ENCODE peak calls at places on chromosomes 16 and 17, in nine cellular contexts. F is right lobe of liver, V is ovary, D is heart left ventricle, E is IMR-90, R is sigmoid colon, Q is H54, G is body of pancreas, U is vagina. W is an unnamed sample.

GRCh38 chr16:560701-561412 is 663 bp downstream of the PRR35 start:
- DNase-seq in F (no peak), V (no peak), D (no peak), E (no peak), R (no peak), Q (no peak), G (no peak), U (no peak), W (no peak)

GRCh38 chr16:578870-579405 is 9.2 kb downstream of the PIGQ start:
- DNase-seq in F (peak), V (peak), D (peak), E (peak), R (peak), Q (no peak), G (peak), U (no peak), W (no peak)

GRCh38 chr17:15928286-15928785 is 16.6 kb upstream of the ADORA2B start:
- DNase-seq in F (no peak), V (no peak), D (no peak), E (no peak), R (peak), Q (no peak), G (no peak), U (peak), W (no peak)

GRCh38 chr16:19139436-19140091 is 25.8 kb downstream of the ITPRIPL2 start:
- DNase-seq in F (no peak), V (no peak), D (no peak), E (no peak), R (no peak), Q (no peak), G (no peak), U (no peak), W (no peak)

GRCh38 chr17:63641678-63642077 is 19.5 kb downstream of the MAP3K3 start:
- DNase-seq in F (no peak), V (no peak), D (no peak), E (no peak), R (no peak), Q (no peak), G (peak), U (no peak), W (no peak)

GRCh38 chr17:65013613-65014391 is 42.7 kb downstream of the GNA13 start:
- DNase-seq in F (no peak), V (no peak), D (no peak), E (peak), R (no peak), Q (peak), G (peak), U (no peak), W (no peak)

GRCh38 chr17:63932721-63933120 is 590 bp upstream of the CD79B start:
- DNase-seq in F (no peak), V (no peak), D (no peak), E (no peak), R (no peak), Q (no peak), G (no peak), U (no peak), W (no peak)

GRCh38 chr16:84058664-84059063 is 16.1 kb upstream of the SLC38A8 start:
- DNase-seq in F (no peak), V (no peak), D (no peak), E (no peak), R (no peak), Q (no peak), G (no peak), U (no peak), W (no peak)

GRCh38 chr16:54289242-54290051 is 2.9 kb upstream of the IRX3 start:
- DNase-seq in F (no peak), V (no peak), D (no peak), E (no peak), R (no peak), Q (no peak), G (no peak), U (no peak), W (no peak)

GRCh38 chr16:74556375-74556922 is 50.5 kb downstream of the GLG1 start:
- DNase-seq in F (no peak), V (no peak), D (no peak), E (no peak), R (no peak), Q (no peak), G (no peak), U (no peak), W (no peak)

GRCh38 chr16:70781800-70782199 is 19.2 kb downstream of the VAC14 start:
- DNase-seq in F (no peak), V (no peak), D (no peak), E (no peak), R (no peak), Q (no peak), G (no peak), U (no peak), W (no peak)

GRCh38 chr16:85699628-85700027 is 10.9 kb upstream of the GINS2 start:
- DNase-seq in F (no peak), V (no peak), D (no peak), E (peak), R (no peak), Q (peak), G (no peak), U (no peak), W (no peak)

DNA sequence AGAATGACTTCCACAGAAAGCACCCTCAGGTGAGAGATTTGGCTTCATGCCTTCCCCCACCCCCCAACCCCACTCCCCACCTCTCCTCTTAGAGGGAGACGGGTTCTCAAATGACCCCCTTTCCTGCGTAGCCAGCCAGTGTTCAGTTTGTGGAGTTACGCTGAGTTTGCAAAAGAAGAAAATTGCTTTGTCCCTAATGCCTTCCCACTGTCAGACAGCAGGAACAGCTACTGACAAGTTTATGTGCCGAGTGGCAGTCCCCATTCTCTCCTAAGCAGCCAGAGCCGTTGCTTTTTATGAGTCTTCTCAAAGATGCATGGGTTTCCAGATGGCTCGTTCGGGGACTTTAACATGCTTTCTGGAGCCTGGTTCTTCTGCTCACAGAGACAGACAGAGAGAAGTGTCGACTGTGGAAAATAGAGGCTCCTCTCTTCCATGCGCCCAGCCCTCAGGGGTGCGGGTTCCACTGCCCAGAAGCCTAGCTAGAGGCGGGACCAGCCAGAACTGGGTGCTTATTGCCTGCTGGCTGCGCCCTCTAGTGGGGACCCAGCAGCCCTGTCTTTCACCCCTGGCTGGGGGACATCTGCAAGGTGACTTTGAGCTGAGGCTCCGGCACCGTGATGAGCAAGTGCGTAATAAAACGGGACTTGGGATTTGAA is 73.4 kb downstream of the CCDC182 start:
- DNase-seq in F (peak), V (peak), D (peak), E (peak), R (peak), Q (peak), G (peak), U (peak), W (peak)
- TF ChIP-seq POLR2A in F (no peak), V (no peak), D (no peak), E (peak), R (no peak), Q (no peak), G (no peak), U (no peak), W (no peak)

GRCh38 chr16:31507929-31508705 is at the start of gene RUSF1:
- DNase-seq in F (peak), V (peak), D (peak), E (peak), R (peak), Q (peak), G (peak), U (peak), W (peak)
- TF ChIP-seq POLR2A in F (peak), V (peak), D (peak), E (peak), R (peak), Q (peak), G (peak), U (no peak), W (peak)

GRCh38 chr17:61259360-61259759 is 140.3 kb upstream of the TBX2 start:
- DNase-seq in F (no peak), V (no peak), D (no peak), E (no peak), R (no peak), Q (no peak), G (no peak), U (no peak), W (no peak)
- TF ChIP-seq POLR2A in F (no peak), V (no peak), D (no peak), E (no peak), R (no peak), Q (no peak), G (no peak), U (no peak), W (no peak)

GRCh38 chr17:38886643-38887010 is 16.8 kb downstream of the LASP1 start:
- DNase-seq in F (no peak), V (no peak), D (no peak), E (no peak), R (no peak), Q (no peak), G (no peak), U (no peak), W (no peak)
- TF ChIP-seq POLR2A in F (no peak), V (no peak), D (no peak), E (no peak), R (no peak), Q (no peak), G (no peak), U (no peak), W (no peak)

GRCh38 chr17:2055494-2056220 is 754 bp downstream of the HIC1 start:
- DNase-seq in F (peak), V (peak), D (peak), E (peak), R (peak), Q (no peak), G (no peak), U (no peak), W (no peak)

GRCh38 chr17:2054262-2054739 is 602 bp upstream of the HIC1 start:
- DNase-seq in F (no peak), V (peak), D (peak), E (peak), R (peak), Q (no peak), G (no peak), U (no peak), W (no peak)

GRCh38 chr17:2053380-2054261 is 1.3 kb upstream of the HIC1 start:
- DNase-seq in F (peak), V (peak), D (peak), E (peak), R (peak), Q (no peak), G (peak), U (no peak), W (peak)

GRCh38 chr17:2056221-2057129 is 1.6 kb downstream of the HIC1 start:
- DNase-seq in F (peak), V (peak), D (peak), E (peak), R (peak), Q (no peak), G (no peak), U (no peak), W (no peak)

GRCh38 chr17:2054740-2055493 is at the start of gene HIC1:
- DNase-seq in F (peak), V (peak), D (peak), E (peak), R (peak), Q (peak), G (peak), U (no peak), W (peak)
- TF ChIP-seq POLR2A in F (peak), V (peak), D (peak), E (peak), R (peak), Q (peak), G (no peak), U (no peak), W (peak)

GRCh38 chr17:14557482-14557881 is 256.6 kb downstream of the HS3ST3B1 start:
- DNase-seq in F (no peak), V (no peak), D (no peak), E (no peak), R (no peak), Q (no peak), G (no peak), U (no peak), W (no peak)
- TF ChIP-seq POLR2A in F (no peak), V (no peak), D (no peak), E (no peak), R (no peak), Q (no peak), G (no peak), U (no peak), W (no peak)

GRCh38 chr17:60748232-60748631 is 70.6 kb downstream of the BCAS3 start:
- DNase-seq in F (no peak), V (no peak), D (no peak), E (no peak), R (no peak), Q (no peak), G (no peak), U (no peak), W (no peak)
- TF ChIP-seq POLR2A in F (no peak), V (no peak), D (no peak), E (no peak), R (no peak), Q (no peak), G (no peak), U (no peak), W (no peak)

GRCh38 chr16:88414521-88415380 is 32.0 kb downstream of the ZNF469 start:
- DNase-seq in F (no peak), V (no peak), D (no peak), E (no peak), R (no peak), Q (no peak), G (no peak), U (no peak), W (no peak)
- TF ChIP-seq POLR2A in F (no peak), V (no peak), D (no peak), E (no peak), R (no peak), Q (no peak), G (no peak), U (no peak), W (no peak)

DNA sequence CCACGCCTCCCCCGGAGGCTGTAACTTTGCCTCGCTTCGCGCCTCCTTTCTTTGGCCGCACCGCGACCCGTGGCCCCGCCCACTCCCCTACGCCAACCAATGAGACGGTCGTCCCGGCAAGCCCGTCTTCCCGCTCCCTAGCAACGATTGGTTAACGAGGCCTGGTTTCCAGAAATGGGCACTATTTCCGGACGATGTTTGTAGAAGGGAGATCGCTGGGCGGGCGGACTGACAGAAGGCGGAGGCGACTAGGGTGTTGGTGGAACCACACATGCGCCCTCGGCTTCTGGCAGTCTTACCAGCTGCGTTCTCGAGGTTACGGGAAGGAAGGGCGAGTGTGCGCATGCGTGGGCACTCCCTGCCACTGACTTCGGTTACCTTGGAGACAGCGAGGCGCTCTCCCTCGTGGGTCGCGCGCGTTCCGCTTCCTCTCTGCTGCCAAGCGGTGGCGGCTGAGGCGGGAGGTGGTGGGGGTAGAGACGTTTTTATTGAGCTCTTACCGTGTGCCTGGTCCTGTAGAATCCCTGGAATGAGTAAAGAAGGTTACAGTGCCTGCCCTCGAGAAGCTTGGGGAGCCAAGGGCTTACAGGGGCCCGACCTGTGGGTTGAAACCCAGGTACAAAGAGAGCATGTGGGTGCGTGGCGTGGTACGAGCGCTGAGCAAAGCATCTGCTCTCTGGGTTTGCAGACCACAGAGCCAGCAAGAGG is 447 bp upstream of the MAP3K14 start:
- DNase-seq in F (peak), V (peak), D (peak), E (peak), R (peak), Q (peak), G (peak), U (peak), W (peak)
- TF ChIP-seq POLR2A in F (no peak), V (peak), D (no peak), E (no peak), R (peak), Q (peak), G (peak), U (no peak), W (no peak)